ENCODE peak calls at places on chromosomes 2 and 18, in nine cellular contexts. M is body of pancreas; P is epithelial cell of esophagus; F is activated CD4-positive, alpha-beta memory T cell treated with anti-CD3 and anti-CD28 coated beads for 36 hours; L is activated CD8-positive, alpha-beta memory T cell treated with anti-CD3 and anti-CD28 coated beads, Interleukin-2, amount 50 U/mL, for 48 hours; Z is GM12892; A is G401; X is AG08396; V is CD8-positive, alpha-beta memory T cell. T is an unnamed sample.
A peak's percentile ranks its signal among the peaks of the same experiment; 100 is the strongest.

GRCh38 chr18:79586436-79587297 is 92.9 kb upstream of the CTDP1 start:
- DNase-seq in M (peak; percentile 5), P (no peak), F (no peak), L (no peak), Z (no peak), A (no peak), X (no peak), V (peak; percentile 23), T (no peak)

GRCh38 chr2:230537531-230537976 is 121.6 kb downstream of the SP100 start:
- DNase-seq in M (no peak), P (no peak), F (peak; percentile 72), L (peak; percentile 62), Z (peak; percentile 10), A (no peak), X (no peak), V (no peak), T (no peak)

GRCh38 chr2:183248866-183249567 is 124.8 kb downstream of the NUP35 start:
- DNase-seq in M (no peak), P (peak; percentile 56), F (no peak), L (no peak), Z (no peak), A (peak; percentile 74), X (peak; percentile 34), V (no peak), T (peak; percentile 48)

GRCh38 chr2:118716102-118716501 is 131.3 kb downstream of the EN1 start:
- DNase-seq in M (no peak), P (no peak), F (no peak), L (no peak), Z (no peak), A (no peak), X (no peak), V (no peak), T (no peak)

GRCh38 chr18:34023471-34023870 is 201.2 kb downstream of the NOL4 start:
- DNase-seq in M (no peak), P (peak; percentile 39), F (no peak), L (no peak), Z (no peak), A (no peak), X (no peak), V (no peak), T (no peak)

GRCh38 chr2:203909192-203909945 is 27.2 kb upstream of the ICOS start:
- DNase-seq in M (peak; percentile 19), P (peak; percentile 48), F (peak; percentile 42), L (no peak), Z (no peak), A (peak; percentile 14), X (peak; percentile 72), V (no peak), T (no peak)

GRCh38 chr2:27177441-27178351 is 28.9 kb downstream of the TCF23 start:
- DNase-seq in M (no peak), P (no peak), F (no peak), L (no peak), Z (no peak), A (no peak), X (no peak), V (no peak), T (no peak)

GRCh38 chr2:226579519-226579918 is 220.1 kb downstream of the IRS1 start:
- DNase-seq in M (no peak), P (peak; percentile 43), F (no peak), L (no peak), Z (no peak), A (no peak), X (no peak), V (no peak), T (no peak)

GRCh38 chr2:28268386-28268785 is 124.3 kb upstream of the FOSL2 start:
- DNase-seq in M (no peak), P (peak; percentile 53), F (no peak), L (no peak), Z (no peak), A (no peak), X (no peak), V (no peak), T (no peak)

GRCh38 chr2:106030287-106031268 is 163.5 kb downstream of the UXS1 start:
- DNase-seq in M (peak; percentile 27), P (peak; percentile 72), F (peak; percentile 72), L (peak; percentile 68), Z (peak; percentile 13), A (peak; percentile 56), X (peak; percentile 46), V (no peak), T (peak; percentile 25)

GRCh38 chr18:10131036-10131774 is 217.4 kb downstream of the VAPA start:
- DNase-seq in M (no peak), P (peak; percentile 36), F (no peak), L (no peak), Z (no peak), A (no peak), X (no peak), V (no peak), T (no peak)

GRCh38 chr2:39024833-39025232 is 96.0 kb downstream of the SOS1 start:
- DNase-seq in M (no peak), P (peak; percentile 85), F (no peak), L (no peak), Z (no peak), A (no peak), X (no peak), V (no peak), T (no peak)

GRCh38 chr2:173997269-173997668 is 32.1 kb upstream of the SP3 start:
- DNase-seq in M (peak; percentile 56), P (peak; percentile 29), F (no peak), L (no peak), Z (no peak), A (no peak), X (peak; percentile 38), V (no peak), T (no peak)

GRCh38 chr2:180015951-180016709 is 9.0 kb upstream of the CWC22 start:
- DNase-seq in M (no peak), P (peak; percentile 75), F (no peak), L (no peak), Z (no peak), A (no peak), X (peak; percentile 28), V (no peak), T (no peak)

GRCh38 chr18:48733854-48734253 is 195.0 kb downstream of the CTIF start:
- DNase-seq in M (no peak), P (no peak), F (no peak), L (no peak), Z (no peak), A (peak; percentile 88), X (no peak), V (no peak), T (peak; percentile 68)

GRCh38 chr18:74654637-74655036 is 57.0 kb downstream of the ZNF407 start:
- DNase-seq in M (no peak), P (peak; percentile 18), F (no peak), L (no peak), Z (no peak), A (no peak), X (no peak), V (no peak), T (no peak)

GRCh38 chr2:71385008-71385407 is 53.4 kb downstream of the ZNF638 start:
- DNase-seq in M (no peak), P (peak; percentile 64), F (no peak), L (no peak), Z (no peak), A (no peak), X (peak; percentile 36), V (no peak), T (no peak)

GRCh38 chr2:44004735-44005602 is 9.2 kb upstream of the LRPPRC start:
- DNase-seq in M (peak; percentile 25), P (peak; percentile 9), F (no peak), L (no peak), Z (no peak), A (no peak), X (no peak), V (no peak), T (no peak)

GRCh38 chr18:63887424-63887823 is at the start of gene SERPINB2:
- DNase-seq in M (no peak), P (peak; percentile 93), F (peak; percentile 14), L (no peak), Z (no peak), A (no peak), X (no peak), V (no peak), T (no peak)